ENCODE peak calls at places on chromosomes 12 and 14, in four cellular contexts. M is GM20000, P is activated B cell treated with CpG ODN at 0.5 μM for 24 hours, G is NCI-H1436 treated with DMSO at 0.1 percent for 48 hours. U is an unnamed sample.

GRCh38 chr14:102998393-102998792 is 59.0 kb downstream of the CDC42BPB start:
- DNase-seq in G (no peak), P (no peak), M (no peak), U (no peak)

GRCh38 chr14:33404054-33404453 is 465.4 kb downstream of the NPAS3 start:
- DNase-seq in M (no peak), P (no peak), G (no peak), U (no peak)

GRCh38 chr12:104232609-104233280 is 17.2 kb downstream of the TXNRD1 start:
- DNase-seq in P (no peak), G (no peak), M (no peak), U (no peak)

GRCh38 chr14:56858422-56858821 is 48.1 kb upstream of the OTX2 start:
- DNase-seq in P (no peak), G (no peak), M (no peak), U (no peak)

GRCh38 chr14:56787530-56787929 is 22.7 kb downstream of the OTX2 start:
- DNase-seq in M (no peak), P (no peak), G (no peak), U (no peak)

GRCh38 chr14:104558231-104559042 is 21.1 kb upstream of the C14orf180 start:
- DNase-seq in M (no peak), G (no peak), P (no peak), U (peak)

GRCh38 chr14:80955434-80955939 is at the start of gene TSHR:
- DNase-seq in G (no peak), M (no peak), P (no peak), U (peak)

GRCh38 chr12:132003846-132004245 is 54.1 kb downstream of the EP400 start:
- DNase-seq in P (no peak), G (no peak), M (no peak), U (no peak)

GRCh38 chr12:70933133-70933532 is 12.6 kb upstream of the PTPRR start:
- DNase-seq in P (no peak), M (no peak), G (no peak), U (no peak)